ENCODE peak calls at places on chromosomes 4 and X, in nine cellular contexts. T is GM12865, B is cardiac fibroblast, V is Panc1, P is cardiac muscle cell, F is NB4, O is BE2C, K is uterus, Q is right lobe of liver. C is an unnamed sample.

GRCh38 chr4:114780205-114780604 is 181.6 kb downstream of the UGT8 start:
- DNase-seq in V (no peak), T (peak; percentile 5), O (peak; percentile 11), Q (no peak), F (peak; percentile 21), P (peak; percentile 49), B (peak; percentile 14), K (no peak), C (no peak)

GRCh38 chrX:75522565-75523411 is at the start of gene ZDHHC15:
- DNase-seq in K (peak; percentile 56), P (peak; percentile 72), O (no peak), Q (no peak), F (peak; percentile 2), V (no peak), T (no peak), B (no peak), C (no peak)

GRCh38 chr4:12949719-12950118 is 534.4 kb downstream of the RAB28 start:
- DNase-seq in P (peak; percentile 5), V (no peak), T (no peak), B (no peak), F (no peak), O (no peak), Q (peak; percentile 51), K (no peak), C (no peak)

GRCh38 chrX:103310592-103311400 is at the start of gene BEX2:
- DNase-seq in T (peak; percentile 56), B (peak; percentile 5), O (peak; percentile 80), V (peak; percentile 12), P (peak; percentile 92), F (no peak), K (peak; percentile 74), Q (peak; percentile 40), C (peak; percentile 44)

GRCh38 chrX:7985568-7985967 is 58.4 kb upstream of the PNPLA4 start:
- DNase-seq in T (no peak), Q (no peak), F (peak; percentile 2), V (no peak), B (no peak), K (no peak), P (no peak), O (no peak), C (no peak)

GRCh38 chrX:2538016-2538415 is 37.2 kb upstream of the DHRSX start:
- DNase-seq in O (no peak), V (no peak), Q (no peak), K (no peak), F (no peak), P (no peak), T (no peak), B (no peak), C (no peak)

GRCh38 chr4:8103991-8104390 is 54.6 kb downstream of the ABLIM2 start:
- DNase-seq in O (no peak), Q (no peak), K (no peak), V (no peak), F (no peak), P (no peak), B (no peak), T (no peak), C (no peak)

GRCh38 chrX:41906515-41907165 is 16.7 kb downstream of the CASK start:
- DNase-seq in Q (no peak), B (no peak), O (no peak), K (no peak), V (no peak), F (no peak), T (no peak), P (no peak), C (no peak)

GRCh38 chr4:156934259-156934635 is 37.4 kb downstream of the PDGFC start:
- DNase-seq in V (no peak), T (no peak), P (no peak), Q (no peak), F (no peak), O (no peak), B (no peak), K (no peak), C (no peak)

GRCh38 chr4:7876096-7876993 is 63.3 kb downstream of the AFAP1 start:
- DNase-seq in K (no peak), P (peak; percentile 33), Q (no peak), O (peak; percentile 83), V (no peak), F (peak; percentile 23), B (peak; percentile 76), T (peak; percentile 8), C (no peak)

GRCh38 chrX:132022863-132023116 is 312 bp upstream of the STK26 start:
- DNase-seq in K (no peak), F (no peak), Q (no peak), O (no peak), T (no peak), P (no peak), V (no peak), B (no peak), C (no peak)

GRCh38 chr4:10611673-10612072 is 72.9 kb downstream of the CLNK start:
- DNase-seq in B (peak; percentile 76), Q (no peak), F (no peak), T (no peak), O (no peak), K (no peak), V (peak; percentile 35), P (no peak), C (no peak)

GRCh38 chrX:100864967-100865366 is 9.2 kb downstream of the NOX1 start:
- DNase-seq in T (no peak), Q (no peak), O (no peak), B (peak; percentile 38), P (no peak), F (no peak), V (no peak), K (no peak), C (no peak)

DNA sequence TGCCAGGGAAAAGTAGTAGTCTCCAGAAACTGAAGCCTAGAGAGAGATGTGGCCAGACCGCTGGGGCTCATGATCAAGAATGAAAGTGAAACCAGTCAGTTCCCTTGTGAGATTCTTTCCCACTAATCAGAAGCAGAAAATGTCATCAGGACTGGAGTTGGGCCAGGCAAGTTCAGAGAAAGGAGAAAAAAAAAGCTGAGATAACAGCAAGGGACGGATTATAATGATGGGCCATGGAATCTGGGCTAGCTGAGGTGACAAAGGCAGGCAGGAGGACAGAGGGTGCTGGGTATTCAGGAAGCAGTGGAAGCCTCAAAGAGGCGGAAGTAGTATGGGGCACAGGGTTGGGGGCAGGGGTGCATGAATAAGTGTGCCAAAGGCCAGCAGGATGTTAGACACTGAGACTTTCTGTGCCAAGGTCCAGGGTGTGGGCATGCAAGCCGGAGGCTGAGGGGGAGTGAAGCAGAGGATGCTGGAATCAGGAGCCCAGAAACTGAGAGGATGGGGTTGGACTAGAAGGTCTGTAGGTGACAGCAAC is 2.5 kb downstream of the CXorf38 start:
- DNase-seq in Q (peak; percentile 60), K (peak; percentile 50), V (no peak), F (peak; percentile 74), T (peak; percentile 64), B (peak; percentile 71), P (no peak), O (peak; percentile 12), C (no peak)
- H3K4me3 ChIP-seq in Q (peak overlapping the region; percentile 42), K (peak overlapping the region; percentile 33), V (peak overlapping the region; percentile 30), F (peak overlapping the region; percentile 65), T (peak overlapping the region; percentile 69), B (peak overlapping the region; percentile 26), P (no peak overlapping the region), O (peak overlapping the region; percentile 50), C (no peak overlapping the region)

GRCh38 chr4:175351473-175351872 is 433.3 kb downstream of the ADAM29 start:
- DNase-seq in B (no peak), V (no peak), Q (no peak), K (no peak), O (no peak), T (no peak), P (no peak), F (no peak), C (no peak)
- TF ChIP-seq CTCF in B (no peak), V (no peak), Q (no peak), K (no peak), O (no peak), T (no peak), P (no peak), F (no peak), C (no peak)

DNA sequence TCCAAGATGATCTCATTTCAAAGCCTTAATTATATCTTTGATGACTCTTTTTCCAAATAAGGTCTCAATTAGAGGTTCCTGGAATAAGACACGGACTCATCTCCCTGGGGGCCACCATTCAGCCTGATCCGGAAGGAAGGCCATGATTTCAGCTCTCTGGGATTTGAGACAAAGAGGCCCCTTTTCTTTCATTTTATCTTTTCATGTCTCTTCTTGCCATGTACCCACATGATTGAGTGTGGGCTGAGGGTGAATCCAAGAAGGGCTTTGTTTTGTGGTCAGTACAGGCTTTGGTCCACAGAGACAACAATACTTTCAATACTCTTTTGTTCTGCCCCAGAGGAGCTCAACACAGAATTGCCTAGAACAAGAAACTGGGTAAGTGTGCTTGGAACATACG is 261.2 kb downstream of the TRIML1 start:
- DNase-seq in Q (no peak), K (no peak), T (no peak), V (no peak), F (no peak), O (no peak), B (peak; percentile 29), P (no peak), C (no peak)
- H3K4me3 ChIP-seq in Q (no peak overlapping the region), K (no peak overlapping the region), T (no peak overlapping the region), V (no peak overlapping the region), F (no peak overlapping the region), O (no peak overlapping the region), B (no peak overlapping the region), P (no peak overlapping the region), C (no peak overlapping the region)

GRCh38 chr4:145960012-145960411 is 21.4 kb upstream of the ZNF827 start:
- DNase-seq in F (no peak), V (no peak), K (no peak), O (no peak), P (no peak), Q (no peak), B (no peak), T (no peak), C (no peak)

GRCh38 chr4:145951931-145952330 is 13.3 kb upstream of the ZNF827 start:
- DNase-seq in K (no peak), P (no peak), V (no peak), Q (no peak), B (peak; percentile 18), F (no peak), O (no peak), T (no peak), C (no peak)

GRCh38 chr4:145954924-145955339 is 16.3 kb upstream of the ZNF827 start:
- DNase-seq in F (peak; percentile 11), P (no peak), T (no peak), V (peak; percentile 47), Q (no peak), O (peak; percentile 14), K (no peak), B (peak; percentile 80), C (peak; percentile 58)

GRCh38 chr4:145957307-145957706 is 18.7 kb upstream of the ZNF827 start:
- DNase-seq in O (no peak), P (no peak), V (no peak), B (peak; percentile 36), T (no peak), Q (no peak), K (no peak), F (peak; percentile 3), C (no peak)

DNA sequence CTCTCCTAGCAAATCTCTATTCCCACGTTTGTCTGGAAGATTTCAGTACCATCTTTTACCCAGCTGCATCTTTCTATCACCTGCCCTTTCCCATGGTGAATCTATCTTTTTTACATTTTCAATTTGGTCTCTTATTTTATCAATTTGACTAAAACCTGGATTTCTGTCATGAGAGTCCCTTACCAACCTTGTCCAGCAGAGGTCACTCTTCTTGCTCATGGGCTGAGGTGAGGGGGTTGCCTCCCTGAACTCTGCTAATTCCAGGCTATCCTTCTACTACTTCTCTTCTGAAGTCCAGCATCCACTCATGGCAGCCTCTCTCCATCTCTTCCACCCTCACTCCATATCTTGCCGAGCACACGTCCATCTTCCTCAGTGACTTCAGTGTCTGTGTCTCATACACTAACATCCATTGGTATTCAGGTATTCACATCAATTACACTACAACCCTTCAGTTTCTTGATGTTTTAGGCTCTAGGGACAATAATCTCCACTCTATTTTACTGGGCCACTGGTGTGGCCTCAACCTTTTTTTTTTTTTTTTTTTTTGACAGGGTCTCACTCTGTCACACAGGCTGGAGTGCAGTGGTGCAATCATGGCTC is 17.8 kb upstream of the ZNF827 start:
- DNase-seq in B (peak; percentile 51), T (peak; percentile 71), K (no peak), O (peak; percentile 49), P (peak; percentile 59), Q (no peak), F (peak; percentile 38), V (peak; percentile 20), C (no peak)
- TF ChIP-seq CTCF in B (peak; percentile 80), T (peak; percentile 84), K (peak; percentile 38), O (peak; percentile 91), P (peak; percentile 75), Q (peak; percentile 70), F (peak; percentile 78), V (peak; percentile 73), C (peak; percentile 73)

C was measured in LNCaP clone FGC.